ENCODE peak calls at places on chromosomes 12 and 14, in seven cellular contexts. D is astrocyte of the cerebellum, K is A549, P is MM.1S, O is IMR-90, G is hepatocyte, Q is GM23248. Y is an unnamed sample.
A peak's percentile ranks its signal among the peaks of the same experiment; 100 is the strongest.

GRCh38 chr14:42323426-42323825 is 716.8 kb downstream of the LRFN5 start:
- DNase-seq in P (no peak), K (no peak), D (no peak), G (no peak), Q (no peak), O (no peak), Y (no peak)

GRCh38 chr12:73699318-73699717 is 838.3 kb upstream of the ATXN7L3B start:
- DNase-seq in K (no peak), O (no peak), D (no peak), G (no peak), Q (no peak), P (no peak), Y (no peak)

GRCh38 chr12:62934799-62935674 is at the start of gene PPM1H:
- DNase-seq in O (peak; percentile 11), P (peak; percentile 95), G (peak; percentile 93), Q (peak; percentile 56), D (no peak), K (peak; percentile 86), Y (peak; percentile 76)

GRCh38 chr14:101103321-101103901 is 199.9 kb upstream of the RTL1 start:
- DNase-seq in O (no peak), D (no peak), P (no peak), K (no peak), G (no peak), Q (no peak), Y (peak; percentile 62)

GRCh38 chr12:124024263-124024678 is 51.3 kb downstream of the ZNF664 start:
- DNase-seq in D (peak; percentile 24), P (no peak), G (no peak), K (no peak), Q (peak; percentile 77), O (no peak), Y (no peak)

GRCh38 chr14:33794791-33795300 is 156.0 kb downstream of the EGLN3 start:
- DNase-seq in K (no peak), Q (peak; percentile 64), D (no peak), O (no peak), P (no peak), G (no peak), Y (no peak)

GRCh38 chr12:45615268-45615667 is 114.2 kb upstream of the ARID2 start:
- DNase-seq in Q (peak; percentile 59), G (peak; percentile 13), P (no peak), O (peak; percentile 81), D (peak; percentile 33), K (peak; percentile 47), Y (no peak)

GRCh38 chr14:104230119-104230885 is 91.9 kb downstream of the KIF26A start:
- DNase-seq in D (no peak), O (no peak), Q (no peak), G (no peak), K (no peak), P (no peak), Y (no peak)

GRCh38 chr12:107320031-107320928 is 226.9 kb upstream of the CRY1 start:
- DNase-seq in G (peak; percentile 32), P (peak; percentile 19), K (peak; percentile 81), Q (peak; percentile 73), D (no peak), O (peak; percentile 61), Y (no peak)

GRCh38 chr14:94049625-94050023 is 23.5 kb downstream of the OTUB2 start:
- DNase-seq in O (no peak), D (no peak), K (no peak), P (no peak), Q (no peak), G (no peak), Y (peak; percentile 29)

GRCh38 chr14:22397338-22397737 is 191.7 kb downstream of the DAD1 start:
- DNase-seq in O (no peak), G (no peak), D (no peak), Q (no peak), P (no peak), K (no peak), Y (no peak)

GRCh38 chr12:132004946-132005345 is 55.2 kb downstream of the EP400 start:
- DNase-seq in D (no peak), O (no peak), K (no peak), P (no peak), Q (no peak), G (no peak), Y (no peak)

GRCh38 chr12:104865080-104865479 is 93.0 kb downstream of the SLC41A2 start:
- DNase-seq in G (no peak), D (no peak), K (no peak), P (no peak), Q (no peak), O (no peak), Y (no peak)

GRCh38 chr14:37088356-37088755 is 84.0 kb downstream of the SLC25A21 start:
- DNase-seq in K (no peak), O (no peak), G (no peak), P (no peak), D (no peak), Q (no peak), Y (no peak)

GRCh38 chr12:131834798-131835615 is 6.8 kb downstream of the MMP17 start:
- DNase-seq in Q (no peak), O (no peak), K (no peak), G (peak; percentile 9), P (no peak), D (no peak), Y (no peak)

GRCh38 chr14:51663783-51664326 is 12.1 kb downstream of the FRMD6 start:
- DNase-seq in Q (no peak), K (no peak), D (no peak), P (no peak), O (no peak), G (no peak), Y (no peak)

GRCh38 chr12:53067074-53067992 is 11.9 kb downstream of the SPRYD3 start:
- DNase-seq in D (no peak), G (no peak), P (no peak), K (no peak), Q (peak; percentile 52), O (no peak), Y (no peak)

DNA sequence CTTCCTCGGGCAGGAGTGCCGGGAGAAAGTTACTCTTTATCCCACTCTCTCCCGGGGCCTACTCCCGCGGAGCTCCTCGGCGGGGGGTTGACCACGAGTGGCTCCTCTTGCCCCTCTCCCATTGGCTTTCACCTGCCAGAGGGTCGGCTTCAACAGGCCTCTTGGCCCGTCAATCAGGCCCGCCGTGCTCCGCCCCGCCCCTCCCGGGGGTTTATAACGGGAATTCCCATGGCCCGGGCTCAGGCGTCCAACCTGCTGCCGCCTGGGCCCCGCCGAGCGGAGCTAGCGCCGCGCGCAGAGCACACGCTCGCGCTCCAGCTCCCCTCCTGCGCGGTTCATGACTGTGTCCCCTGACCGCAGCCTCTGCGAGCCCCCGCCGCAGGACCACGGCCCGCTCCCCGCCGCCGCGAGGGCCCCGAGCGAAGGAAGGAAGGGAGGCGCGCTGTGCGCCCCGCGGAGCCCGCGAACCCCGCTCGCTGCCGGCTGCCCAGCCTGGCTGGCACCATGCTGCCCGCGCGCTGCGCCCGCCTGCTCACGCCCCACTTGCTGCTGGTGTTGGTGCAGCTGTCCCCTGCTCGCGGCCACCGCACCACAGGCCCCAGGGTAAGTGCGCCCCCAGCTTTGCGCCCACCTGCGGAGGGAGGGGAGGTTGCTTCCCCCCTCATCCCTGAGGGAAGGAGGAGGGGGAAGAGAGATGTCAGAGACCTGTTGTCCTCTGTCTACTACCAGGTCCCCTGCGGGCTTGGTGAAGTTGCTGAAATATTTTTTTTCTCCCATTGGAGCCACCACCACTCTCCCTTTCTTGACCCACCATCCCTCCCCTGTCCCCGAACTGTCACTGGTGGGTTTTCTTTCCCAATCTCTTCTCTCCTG is at the start of gene SMOC1:
- DNase-seq in P (peak; percentile 80), D (peak; percentile 52), Q (peak; percentile 48), G (peak; percentile 80), O (peak; percentile 79), K (peak; percentile 73), Y (peak; percentile 73)
- H3K4me3 ChIP-seq in P (peak within 1 kb of the TSS; percentile 72), D (peak within 1 kb of the TSS; percentile 46), Q (peak within 1 kb of the TSS; percentile 54), G (peak within 1 kb of the TSS; percentile 42), O (peak within 1 kb of the TSS; percentile 78), K (peak within 1 kb of the TSS; percentile 65), Y (peak within 1 kb of the TSS; percentile 73)

DNA sequence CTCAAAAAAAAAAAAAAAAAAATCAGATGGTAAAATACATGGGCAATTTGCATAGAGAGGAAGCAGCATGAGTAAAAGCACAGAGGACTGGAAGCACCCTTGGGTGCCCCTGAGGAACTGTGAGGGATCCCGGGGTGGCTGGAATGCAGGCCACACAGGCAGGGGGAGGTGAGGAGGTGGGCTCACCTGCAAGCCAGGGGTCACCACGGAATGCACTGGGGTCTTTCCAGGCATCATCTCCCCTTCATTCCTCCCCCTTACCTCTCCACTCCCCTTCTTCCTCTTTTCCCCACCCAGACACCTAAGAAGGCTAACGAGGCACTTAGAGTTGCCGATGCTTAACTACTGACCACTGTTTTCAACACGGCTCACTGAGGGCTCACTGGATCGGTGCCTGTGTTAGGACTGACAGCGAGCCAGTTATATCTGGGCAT is 14.4 kb upstream of the HIP1R start:
- DNase-seq in Q (no peak), K (no peak), G (no peak), D (no peak), O (no peak), P (no peak), Y (no peak)
- H3K4me3 ChIP-seq in Q (no peak overlapping the region), K (no peak overlapping the region), G (no peak overlapping the region), D (no peak overlapping the region), O (no peak overlapping the region), P (no peak overlapping the region), Y (no peak overlapping the region)

DNA sequence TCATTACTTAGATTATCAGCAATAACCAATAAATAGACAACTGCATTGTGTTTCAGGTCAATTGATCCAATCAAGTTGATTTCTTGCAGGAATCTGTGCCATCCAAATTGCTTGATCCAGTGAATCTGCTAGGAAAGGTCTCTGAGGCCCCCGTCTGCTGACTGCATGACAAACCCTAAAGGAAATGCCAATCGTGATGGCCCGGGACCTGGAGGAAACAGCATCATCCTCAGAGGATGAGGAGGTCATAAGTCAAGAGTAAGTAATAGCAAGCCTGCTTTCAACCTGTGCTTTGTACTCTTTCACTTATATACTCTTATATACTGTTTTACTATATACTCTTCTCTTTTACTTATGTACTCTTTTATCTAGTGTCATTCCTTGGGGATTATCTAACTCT is 1.9 kb downstream of the TTLL5 start:
- DNase-seq in K (no peak), P (no peak), D (no peak), O (no peak), Q (peak; percentile 8), G (no peak), Y (no peak)
- H3K4me3 ChIP-seq in K (no peak overlapping the region), P (no peak overlapping the region), D (no peak overlapping the region), O (no peak overlapping the region), Q (no peak overlapping the region), G (no peak overlapping the region), Y (no peak overlapping the region)

GRCh38 chr14:68627868-68628604 is 164.8 kb downstream of the ZFP36L1 start:
- DNase-seq in Q (no peak), P (no peak), D (no peak), O (no peak), G (peak; percentile 88), K (no peak), Y (peak; percentile 49)
- H3K4me3 ChIP-seq in Q (no peak overlapping the region), P (no peak overlapping the region), D (no peak overlapping the region), O (no peak overlapping the region), G (no peak overlapping the region), K (no peak overlapping the region), Y (peak overlapping the region; percentile 27)

Y was measured in coronary artery.